ENCODE peak calls at places on chromosomes 6 and 20, in seven cellular contexts. B is left ventricle myocardium inferior, F is tibial artery, M is SJCRH30, E is pancreas, A is astrocyte, H is Peyer's patch. W is an unnamed sample.

GRCh38 chr6:71072508-71072907 is 115.6 kb upstream of the B3GAT2 start:
- DNase-seq in H (no peak), A (peak; percentile 36), E (no peak), F (no peak), M (no peak), B (no peak), W (no peak)

GRCh38 chr6:138618168-138618567 is 118.9 kb upstream of the NHSL1 start:
- DNase-seq in A (no peak), F (no peak), H (no peak), E (no peak), M (no peak), B (no peak), W (no peak)

GRCh38 chr6:166671434-166672061 is 44.5 kb upstream of the RPS6KA2 start:
- DNase-seq in E (no peak), M (no peak), H (no peak), A (peak; percentile 40), F (no peak), B (no peak), W (no peak)

GRCh38 chr20:49889245-49889942 is 25.9 kb downstream of the SPATA2 start:
- DNase-seq in H (peak; percentile 39), F (peak; percentile 51), M (no peak), A (no peak), E (no peak), B (no peak), W (no peak)

GRCh38 chr6:1872649-1873131 is 263.0 kb downstream of the FOXC1 start:
- DNase-seq in B (no peak), E (no peak), A (peak; percentile 56), M (peak; percentile 70), F (no peak), H (no peak), W (no peak)

GRCh38 chr6:76466286-76466685 is 393.8 kb upstream of the IMPG1 start:
- DNase-seq in B (no peak), E (no peak), M (no peak), H (no peak), F (no peak), A (no peak), W (no peak)

GRCh38 chr6:103122766-103123601 is 1729.5 kb downstream of the GRIK2 start:
- DNase-seq in A (peak; percentile 6), F (peak; percentile 64), M (peak; percentile 55), H (peak; percentile 50), E (peak; percentile 34), B (no peak), W (no peak)

GRCh38 chr6:90216081-90216977 is 80.3 kb downstream of the BACH2 start:
- DNase-seq in A (peak; percentile 84), F (peak; percentile 65), H (peak; percentile 76), B (no peak), M (peak; percentile 75), E (no peak), W (peak; percentile 22)

GRCh38 chr20:6882911-6883310 is 115.4 kb downstream of the BMP2 start:
- DNase-seq in E (no peak), B (no peak), A (peak; percentile 75), M (peak; percentile 50), F (no peak), H (no peak), W (no peak)

GRCh38 chr6:20438462-20439070 is 36.9 kb downstream of the E2F3 start:
- DNase-seq in M (no peak), H (no peak), E (no peak), B (no peak), A (no peak), F (no peak), W (no peak)

GRCh38 chr6:20433929-20434328 is 32.2 kb downstream of the E2F3 start:
- DNase-seq in E (no peak), H (no peak), A (no peak), M (no peak), B (no peak), F (no peak), W (no peak)

GRCh38 chr6:20437639-20438038 is 36.0 kb downstream of the E2F3 start:
- DNase-seq in M (no peak), F (no peak), A (no peak), B (no peak), H (no peak), E (no peak), W (no peak)

GRCh38 chr6:20439558-20439957 is 37.9 kb downstream of the E2F3 start:
- DNase-seq in B (no peak), F (no peak), M (no peak), A (no peak), E (no peak), H (no peak), W (no peak)

DNA sequence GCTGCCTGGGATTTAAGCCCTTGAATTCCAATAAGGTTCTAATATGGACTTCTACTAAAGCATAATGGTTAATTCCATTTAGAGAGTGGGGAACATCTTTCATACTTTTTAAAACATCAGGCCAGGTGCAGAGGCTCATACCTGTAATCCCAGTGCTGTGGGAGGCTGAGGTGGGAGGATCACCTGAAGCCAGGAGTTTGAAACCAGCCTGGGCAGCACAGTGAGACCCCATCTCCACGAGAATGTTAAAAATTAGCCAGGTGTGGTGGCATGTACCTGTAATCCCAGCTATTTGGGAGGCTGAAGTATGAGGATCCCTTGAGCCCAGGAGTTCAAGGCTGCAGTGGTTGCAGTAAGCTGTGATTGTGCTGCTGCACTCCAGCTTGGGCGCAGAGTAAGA is 35.0 kb downstream of the E2F3 start:
- DNase-seq in E (no peak), A (no peak), M (no peak), B (no peak), H (no peak), F (no peak), W (no peak)
- H3K36me3 ChIP-seq in E (no peaks in the 10 kb centered on the region), A (no peaks in the 10 kb centered on the region), M (no peaks in the 10 kb centered on the region), B (no peaks in the 10 kb centered on the region), H (no peaks in the 10 kb centered on the region), F (no peaks in the 10 kb centered on the region), W (peaks cover 3% of the 10 kb centered on the region)

DNA sequence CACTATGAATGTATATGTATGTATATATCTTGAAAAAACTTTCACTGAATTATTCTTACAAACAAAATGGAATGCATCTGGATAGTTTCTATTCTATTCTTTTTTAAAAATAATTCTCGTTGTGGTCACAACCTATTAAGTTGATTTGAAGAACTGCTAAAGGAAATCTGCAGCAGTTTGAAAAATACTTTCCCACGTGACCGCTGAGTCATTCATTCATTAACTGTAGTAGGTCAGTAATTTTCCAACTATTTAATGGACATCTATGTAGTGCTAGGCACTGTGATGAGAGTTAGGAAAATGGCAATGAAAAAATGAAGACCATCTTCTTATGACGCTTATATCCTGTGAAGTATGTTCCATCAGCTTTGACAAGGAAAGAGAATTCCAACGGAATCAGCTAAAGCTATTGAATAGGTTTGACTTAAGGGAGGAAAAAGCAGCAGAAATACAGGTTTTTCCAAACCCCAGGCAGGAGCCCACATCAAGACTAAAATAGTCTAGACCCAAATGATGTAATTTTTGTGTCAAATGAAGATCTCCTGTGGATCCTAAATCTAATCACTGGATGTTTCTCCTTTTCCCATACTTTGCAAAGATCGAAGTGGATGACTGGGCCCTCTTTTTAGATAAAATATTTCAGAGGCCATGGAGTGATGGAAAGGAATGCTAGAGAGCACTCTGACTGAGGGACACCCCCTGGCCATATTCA is 4.1 kb upstream of the EFHC1 start:
- DNase-seq in F (no peak), B (no peak), H (no peak), M (no peak), A (peak; percentile 20), E (no peak), W (no peak)
- H3K27ac ChIP-seq in F (no peak overlapping the region), B (no peak overlapping the region), H (no peak overlapping the region), M (no peak overlapping the region), A (no peak overlapping the region), E (no peak overlapping the region), W (no peak overlapping the region)

DNA sequence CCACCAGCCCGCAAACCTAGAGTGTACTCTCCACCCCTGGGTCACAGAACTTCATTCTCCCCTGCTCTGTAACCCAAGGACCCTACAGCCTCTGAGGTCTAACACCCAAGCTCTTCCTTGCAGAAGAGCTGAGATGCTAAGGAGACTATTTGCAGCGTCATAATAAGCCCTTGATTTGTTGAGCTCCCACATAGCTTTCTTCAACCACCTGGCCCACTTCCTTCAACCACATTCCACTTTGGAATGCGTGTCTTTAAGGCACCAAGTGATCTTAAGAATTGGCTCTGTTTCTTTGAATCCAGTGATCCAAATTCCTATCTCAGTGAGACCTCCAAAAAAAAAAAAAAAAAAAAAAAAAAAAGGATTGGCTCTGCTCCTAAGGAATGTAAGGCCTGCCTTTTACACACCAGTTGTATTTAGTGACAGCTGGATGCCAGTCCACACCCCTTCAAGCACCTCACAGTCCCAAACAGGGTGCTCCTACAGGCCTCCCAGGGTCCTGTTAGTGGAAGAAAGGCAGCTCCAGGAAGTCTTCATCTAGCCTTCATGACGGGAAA is 106.2 kb downstream of the UBE3D start:
- DNase-seq in M (peak; percentile 30), E (no peak), F (no peak), B (no peak), A (peak; percentile 94), H (no peak), W (no peak)
- H3K4me1 ChIP-seq in M (no peaks in the 10 kb centered on the region), E (no peaks in the 10 kb centered on the region), F (no peaks in the 10 kb centered on the region), B (peaks cover under 1% of the 10 kb centered on the region), A (peaks cover 43% of the 10 kb centered on the region), H (no peaks in the 10 kb centered on the region), W (no peaks in the 10 kb centered on the region)

GRCh38 chr6:157943249-157943963 is 38.3 kb upstream of the SYNJ2 start:
- DNase-seq in H (no peak), E (no peak), M (no peak), B (no peak), F (no peak), A (no peak), W (no peak)

GRCh38 chr6:157944983-157945931 is 36.4 kb upstream of the SYNJ2 start:
- DNase-seq in A (peak; percentile 72), M (no peak), F (no peak), H (no peak), B (no peak), E (no peak), W (no peak)

GRCh38 chr6:157941101-157941863 is 40.4 kb upstream of the SYNJ2 start:
- DNase-seq in M (no peak), A (no peak), H (no peak), F (no peak), B (no peak), E (no peak), W (no peak)

GRCh38 chr6:157943964-157944283 is 37.7 kb upstream of the SYNJ2 start:
- DNase-seq in E (no peak), H (no peak), M (no peak), A (no peak), F (no peak), B (no peak), W (no peak)

DNA sequence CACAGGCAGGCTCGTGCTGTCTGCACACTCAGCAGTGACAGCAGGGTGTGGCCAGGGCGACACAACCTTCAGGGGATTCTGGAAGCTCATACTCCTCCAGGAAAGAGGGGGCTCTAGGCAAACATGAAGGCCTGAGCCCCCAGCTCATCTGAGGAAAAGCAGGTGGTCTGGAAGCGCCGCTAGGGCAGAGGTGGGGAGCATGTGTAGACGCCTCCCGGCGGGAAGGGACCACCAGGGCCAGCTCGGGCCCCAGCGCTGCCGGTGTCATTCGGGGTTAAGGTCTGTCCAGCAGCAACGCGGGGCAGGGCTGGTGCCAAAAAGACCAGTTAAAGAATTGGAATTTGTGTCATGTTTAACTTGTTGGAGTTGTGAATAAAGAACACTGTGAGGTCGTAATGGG is 39.3 kb upstream of the SYNJ2 start:
- DNase-seq in H (no peak), B (no peak), A (no peak), M (no peak), E (no peak), F (no peak), W (no peak)
- H3K36me3 ChIP-seq in H (peaks cover 80% of the 10 kb centered on the region), B (peaks cover 83% of the 10 kb centered on the region), A (peaks cover 18% of the 10 kb centered on the region), M (peaks cover 27% of the 10 kb centered on the region), E (no peaks in the 10 kb centered on the region), F (peaks cover 85% of the 10 kb centered on the region), W (peaks cover 64% of the 10 kb centered on the region)

DNA sequence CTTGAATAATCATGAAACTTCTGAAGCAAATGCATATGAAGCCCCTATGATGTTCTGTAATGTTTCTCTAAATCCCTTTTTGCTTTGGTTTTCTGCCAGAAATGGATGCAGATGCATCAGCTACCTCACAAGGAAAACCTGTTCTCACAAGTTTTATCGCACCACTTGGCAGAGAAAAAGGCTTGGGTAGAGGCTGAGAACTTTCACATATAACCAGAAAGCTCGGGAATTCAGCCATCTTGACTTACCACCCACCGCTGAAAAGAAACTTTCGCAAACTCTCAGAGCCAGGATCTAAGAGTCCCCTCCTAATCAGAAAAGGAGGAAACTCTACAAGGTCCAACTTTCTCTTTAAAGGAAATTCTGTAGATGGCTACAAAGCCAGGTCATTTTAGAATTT is 36.2 kb upstream of the ADTRP start:
- DNase-seq in H (no peak), E (no peak), A (no peak), M (no peak), B (no peak), F (no peak), W (no peak)
- H3K27ac ChIP-seq in H (no peak overlapping the region), E (no peak overlapping the region), A (peak overlapping the region; percentile 37), M (no peak overlapping the region), B (no peak overlapping the region), F (peak overlapping the region; percentile 31), W (no peak overlapping the region)